ENCODE peak calls at places on chromosomes 12 and 14, in eight cellular contexts. U is AG09319, E is RWPE1, Z is kidney epithelial cell, X is lung, P is cardiac muscle cell, Q is dorsolateral prefrontal cortex, W is HL-60. F is an unnamed sample.

GRCh38 chr12:58148976-58149375 is 207.6 kb downstream of the ATP23 start:
- DNase-seq in Q (no peak), Z (no peak), P (no peak), W (no peak), X (no peak), E (no peak), U (no peak), F (no peak)

GRCh38 chr12:76866726-76867125 is 12.1 kb downstream of the CSRP2 start:
- DNase-seq in P (no peak), Q (no peak), X (no peak), W (no peak), E (no peak), U (peak; percentile 74), Z (peak; percentile 63), F (no peak)

GRCh38 chr14:101466456-101467180 is 94.7 kb upstream of the DIO3 start:
- DNase-seq in U (no peak), Q (peak; percentile 17), X (no peak), Z (no peak), E (no peak), P (no peak), W (no peak), F (no peak)

GRCh38 chr14:75879031-75879430 is 102.8 kb downstream of the TGFB3 start:
- DNase-seq in U (no peak), W (peak; percentile 52), P (peak; percentile 91), Q (no peak), Z (no peak), X (no peak), E (peak; percentile 70), F (no peak)

GRCh38 chr12:105445261-105446015 is 114.9 kb downstream of the C12orf75 start:
- DNase-seq in P (peak; percentile 45), U (no peak), Q (no peak), E (peak; percentile 33), W (no peak), Z (no peak), X (no peak), F (no peak)

GRCh38 chr14:77086017-77086727 is 11.9 kb upstream of the CIPC start:
- DNase-seq in W (no peak), P (peak; percentile 66), E (peak; percentile 50), X (no peak), Z (no peak), Q (no peak), U (no peak), F (no peak)

GRCh38 chr14:91333640-91334039 is 84.0 kb downstream of the CCDC88C start:
- DNase-seq in E (no peak), W (no peak), Z (no peak), X (no peak), U (no peak), P (no peak), Q (no peak), F (no peak)

GRCh38 chr14:41609704-41610183 is 3.1 kb downstream of the LRFN5 start:
- DNase-seq in U (no peak), P (peak; percentile 70), E (no peak), Z (no peak), Q (peak; percentile 79), X (no peak), W (no peak), F (no peak)

GRCh38 chr12:3380200-3381020 is 110.6 kb upstream of the PRMT8 start:
- DNase-seq in U (no peak), Q (no peak), W (no peak), Z (no peak), E (no peak), X (no peak), P (no peak), F (no peak)

GRCh38 chr12:46983959-46984833 is 95.2 kb upstream of the PCED1B start:
- DNase-seq in X (no peak), P (peak; percentile 76), Q (no peak), U (no peak), E (peak; percentile 50), Z (no peak), W (no peak), F (no peak)

GRCh38 chr14:76810953-76811400 is 1.7 kb downstream of the ANGEL1 start:
- DNase-seq in Z (no peak), Q (no peak), P (peak; percentile 60), X (no peak), U (peak; percentile 18), W (no peak), E (no peak), F (peak; percentile 57)

GRCh38 chr12:53093777-53094393 is 3.6 kb upstream of the IGFBP6 start:
- DNase-seq in E (no peak), Q (no peak), U (no peak), Z (no peak), W (no peak), X (no peak), P (no peak), F (peak; percentile 68)

GRCh38 chr14:96297000-96297399 is 41.0 kb downstream of the BDKRB1 start:
- DNase-seq in W (no peak), P (peak; percentile 30), X (no peak), Q (no peak), U (no peak), E (no peak), Z (no peak), F (no peak)

GRCh38 chr12:8483081-8483479 is 27.3 kb downstream of the CLEC6A start:
- DNase-seq in X (no peak), W (no peak), Q (no peak), E (no peak), Z (no peak), U (no peak), P (no peak), F (no peak)

GRCh38 chr12:124273630-124274029 is 21.3 kb upstream of the RFLNA start:
- DNase-seq in Z (peak; percentile 26), X (no peak), Q (no peak), W (peak; percentile 15), E (peak; percentile 50), P (peak; percentile 45), U (no peak), F (peak; percentile 75)

GRCh38 chr12:46531804-46532203 is 159.2 kb upstream of the SLC38A2 start:
- DNase-seq in Z (no peak), P (no peak), X (no peak), U (no peak), W (no peak), Q (no peak), E (no peak), F (no peak)

GRCh38 chr14:58966991-58967390 is 221.5 kb upstream of the DAAM1 start:
- DNase-seq in Z (no peak), U (no peak), X (no peak), P (no peak), W (no peak), Q (no peak), E (no peak), F (no peak)

GRCh38 chr14:69355955-69356321 is 42.2 kb downstream of the ERH start:
- DNase-seq in U (peak; percentile 19), E (no peak), Q (no peak), P (peak; percentile 25), Z (peak; percentile 28), X (no peak), W (no peak), F (no peak)

GRCh38 chr12:126051611-126052107 is 986.4 kb downstream of the AACS start:
- DNase-seq in X (no peak), U (peak; percentile 8), P (peak; percentile 2), W (no peak), Z (no peak), E (peak; percentile 84), Q (no peak), F (no peak)
- TF ChIP-seq CTCF in X (no peak), U (no peak), P (no peak), W (no peak), Z (no peak), E (peak; percentile 51), Q (no peak), F (no peak)

DNA sequence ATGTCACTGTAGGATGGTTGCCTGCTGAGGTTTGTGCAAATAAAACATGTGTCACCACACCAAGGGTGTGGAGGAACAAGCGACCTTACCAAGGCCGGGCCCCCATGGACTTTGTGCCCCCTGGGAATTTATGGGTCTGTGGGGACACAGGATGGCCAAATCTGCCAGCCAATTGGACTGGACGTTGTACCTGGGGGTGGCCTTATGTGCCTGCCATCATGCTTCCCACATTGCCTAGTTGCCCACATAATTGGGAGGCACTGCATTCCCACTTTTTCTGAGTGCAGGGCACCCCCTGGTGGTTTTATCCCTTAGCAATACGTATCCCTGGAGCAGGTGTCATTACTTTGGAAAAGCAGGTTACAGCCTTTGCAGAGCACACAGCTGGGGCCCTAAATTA is 92.6 kb upstream of the TMPO start:
- DNase-seq in X (no peak), W (no peak), P (no peak), U (no peak), Q (no peak), E (no peak), Z (no peak), F (no peak)
- TF ChIP-seq CTCF in X (no peak), W (no peak), P (peak; percentile 37), U (peak; percentile 12), Q (no peak), E (no peak), Z (no peak), F (no peak)

GRCh38 chr12:127494961-127495915 is 771.7 kb upstream of the TMEM132C start:
- DNase-seq in W (no peak), E (no peak), X (no peak), U (no peak), P (no peak), Z (no peak), Q (no peak), F (no peak)
- TF ChIP-seq CTCF in W (no peak), E (no peak), X (no peak), U (no peak), P (no peak), Z (no peak), Q (no peak), F (no peak)

GRCh38 chr12:62635630-62636029 is 169.0 kb downstream of the MON2 start:
- DNase-seq in P (no peak), U (no peak), Z (no peak), X (no peak), Q (no peak), E (no peak), W (no peak), F (no peak)

GRCh38 chr12:62643470-62643869 is 176.8 kb downstream of the MON2 start:
- DNase-seq in E (no peak), P (no peak), U (no peak), Z (no peak), Q (no peak), W (no peak), X (no peak), F (no peak)

GRCh38 chr12:62642509-62642908 is 175.9 kb downstream of the MON2 start:
- DNase-seq in W (no peak), P (no peak), Q (no peak), E (no peak), Z (no peak), U (no peak), X (no peak), F (no peak)

GRCh38 chr12:62637679-62638078 is 171.1 kb downstream of the MON2 start:
- DNase-seq in Q (no peak), Z (no peak), P (no peak), W (no peak), X (no peak), E (no peak), U (no peak), F (no peak)

DNA sequence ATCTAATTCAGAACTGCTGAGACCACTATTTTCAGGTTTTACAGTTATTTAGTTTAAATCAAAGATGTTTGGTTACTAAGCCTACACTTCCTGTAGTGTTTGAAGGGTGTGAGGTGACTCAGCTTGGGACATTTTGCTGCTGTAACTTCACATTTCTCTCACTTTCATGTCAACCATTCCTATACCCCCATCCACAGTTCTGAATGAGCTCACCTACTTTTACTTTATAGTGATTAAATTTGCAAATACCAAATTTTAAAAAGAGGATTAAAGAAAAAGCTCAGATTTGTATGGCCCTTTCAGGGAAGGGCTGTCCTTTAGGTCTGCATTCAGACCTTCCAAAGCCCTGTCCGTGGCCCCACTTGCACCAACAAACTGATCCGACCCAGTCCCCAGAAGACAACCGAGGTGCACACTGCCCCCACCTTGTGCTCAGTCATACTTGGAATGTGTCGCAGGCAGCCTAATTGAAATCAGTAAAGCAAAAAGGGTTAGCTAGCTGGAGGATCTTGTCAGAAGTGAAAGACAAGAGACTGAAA is 174.4 kb downstream of the MON2 start:
- DNase-seq in W (no peak), X (no peak), E (no peak), Q (no peak), P (peak; percentile 47), Z (peak; percentile 29), U (no peak), F (no peak)
- TF ChIP-seq CTCF in W (no peak), X (no peak), E (no peak), Q (no peak), P (no peak), Z (no peak), U (no peak), F (no peak)